ENCODE peak calls at places on chromosomes 3 and 15, in nine cellular contexts. G is HepG2; O is cardiac muscle cell; E is heart left ventricle; B is mesendoderm; M is effector memory CD4-positive, alpha-beta T cell; R is CD8-positive, alpha-beta memory T cell; X is GM23248; Q is heart right ventricle. F is an unnamed sample. For H3K4me1, the result is how much of the 10 kb centered on the place peaks cover.

GRCh38 chr15:31272558-31273257 is 53.9 kb upstream of the KLF13 start:
- DNase-seq in G (no peak), O (no peak), E (no peak), B (no peak), M (no peak), R (no peak), X (no peak), Q (peak), F (peak)

GRCh38 chr3:33883538-33884203 is 85.2 kb downstream of the PDCD6IP start:
- DNase-seq in G (peak), O (peak), E (no peak), B (peak), M (no peak), R (no peak), X (peak), Q (peak), F (peak)

GRCh38 chr15:31486506-31486905 is 159.9 kb downstream of the KLF13 start:
- DNase-seq in G (no peak), O (no peak), E (no peak), B (no peak), M (no peak), R (no peak), X (no peak), Q (no peak), F (no peak)

GRCh38 chr15:65376767-65377104 is 1.1 kb downstream of the IGDCC3 start:
- DNase-seq in G (no peak), O (peak), E (no peak), B (peak), M (no peak), R (no peak), X (peak), Q (no peak), F (no peak)

GRCh38 chr3:5565026-5565425 is 377.5 kb downstream of the EDEM1 start:
- DNase-seq in G (no peak), O (no peak), E (no peak), B (peak), M (no peak), R (no peak), X (no peak), Q (no peak), F (no peak)

GRCh38 chr3:141538568-141538967 is 51.7 kb downstream of the RASA2 start:
- DNase-seq in G (no peak), O (no peak), E (no peak), B (no peak), M (no peak), R (no peak), X (peak), Q (no peak), F (no peak)

GRCh38 chr3:128385080-128385832 is 81.4 kb downstream of the DNAJB8 start:
- DNase-seq in G (peak), O (no peak), E (peak), B (no peak), M (no peak), R (no peak), X (peak), Q (peak), F (no peak)

GRCh38 chr15:31273258-31273941 is 53.2 kb upstream of the KLF13 start:
- DNase-seq in G (no peak), O (no peak), E (no peak), B (no peak), M (no peak), R (no peak), X (no peak), Q (peak), F (no peak)

GRCh38 chr3:10459954-10460754 is 45.2 kb downstream of the ATP2B2 start:
- DNase-seq in G (peak), O (peak), E (no peak), B (peak), M (no peak), R (peak), X (peak), Q (peak), F (peak)

GRCh38 chr3:153026026-153026425 is 136.0 kb upstream of the RAP2B start:
- DNase-seq in G (peak), O (peak), E (no peak), B (peak), M (no peak), R (no peak), X (peak), Q (no peak), F (peak)

GRCh38 chr3:7565574-7565973 is 704.7 kb downstream of the GRM7 start:
- DNase-seq in G (no peak), O (no peak), E (no peak), B (no peak), M (no peak), R (no peak), X (no peak), Q (no peak), F (no peak)

DNA sequence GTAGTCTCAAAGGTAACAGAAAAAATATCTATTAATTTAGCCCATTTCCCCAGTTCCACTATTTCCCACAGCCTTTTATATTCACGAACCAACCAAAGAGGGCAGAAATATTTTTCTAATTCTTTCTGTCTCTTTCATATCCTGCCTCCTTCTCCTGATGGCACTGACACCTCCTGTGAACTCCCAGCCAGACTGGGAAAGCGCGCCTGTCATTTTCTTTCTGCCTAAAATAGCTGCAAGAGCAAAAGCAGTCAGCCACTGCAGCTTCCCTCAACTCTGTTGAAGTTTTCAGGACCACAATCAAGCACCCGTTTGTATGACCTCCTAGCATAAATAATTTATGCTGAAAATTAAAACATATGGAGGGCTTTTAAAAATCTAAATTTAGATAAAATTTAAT is 188.0 kb downstream of the OSBPL10 start:
- DNase-seq in G (no peak), O (peak), E (no peak), B (no peak), M (no peak), R (no peak), X (no peak), Q (peak), F (no peak)
- H3K27ac ChIP-seq in G (no peak), O (peak), E (no peak), B (no peak), M (no peak), R (no peak), X (no peak), Q (no peak), F (no peak)

GRCh38 chr15:38128389-38128788 is 124.2 kb upstream of the SPRED1 start:
- DNase-seq in G (no peak), O (no peak), E (no peak), B (no peak), M (no peak), R (no peak), X (peak), Q (no peak), F (no peak)
- H3K4me3 ChIP-seq in G (no peak), O (no peak), E (no peak), B (no peak), M (no peak), R (no peak), X (peak), Q (no peak), F (no peak)

GRCh38 chr3:4511491-4512251 is 18.5 kb downstream of the ITPR1 start:
- DNase-seq in G (no peak), O (no peak), E (no peak), B (no peak), M (no peak), R (no peak), X (no peak), Q (no peak), F (no peak)
- H3K4me1 ChIP-seq in G (half or more), O (under half), E (half or more), B (under half), M (under half), R (under half), X (under half), Q (under half), F (under half)

DNA sequence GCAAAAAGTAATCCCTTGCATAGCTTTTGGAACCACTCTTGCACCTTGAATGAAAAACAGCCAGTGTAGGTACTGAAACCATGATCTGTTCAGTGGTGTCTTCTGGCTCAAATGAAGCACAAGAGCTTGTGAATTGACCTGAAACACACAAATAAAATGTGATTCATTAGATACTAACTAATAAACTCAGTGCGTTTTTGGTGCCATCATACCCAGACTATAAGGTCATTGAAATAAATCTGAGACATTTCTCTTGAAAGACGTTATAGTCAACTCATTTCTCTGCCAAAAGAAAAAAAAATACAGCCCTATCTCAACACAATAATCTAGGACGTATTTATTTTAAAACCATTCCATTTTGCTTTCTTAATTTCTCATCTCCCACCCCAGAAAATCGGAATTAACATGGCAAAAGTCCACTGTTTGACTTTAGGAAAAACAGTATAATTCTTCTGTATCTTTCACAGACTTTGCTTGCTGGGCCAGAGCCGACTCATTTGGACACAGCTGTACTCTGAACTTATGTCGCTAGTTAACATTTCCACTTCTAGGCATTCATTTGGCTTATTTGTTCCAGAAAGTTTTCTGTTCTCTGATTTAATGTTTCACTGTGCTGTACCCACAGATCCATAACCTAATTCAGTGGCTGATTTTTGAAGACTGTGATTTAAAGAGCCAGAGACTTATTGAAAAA is 284.9 kb upstream of the TBL1XR1 start:
- DNase-seq in G (no peak), O (no peak), E (no peak), B (no peak), M (no peak), R (no peak), X (peak), Q (no peak), F (no peak)
- H3K27ac ChIP-seq in G (no peak), O (no peak), E (no peak), B (no peak), M (no peak), R (no peak), X (no peak), Q (no peak), F (no peak)

DNA sequence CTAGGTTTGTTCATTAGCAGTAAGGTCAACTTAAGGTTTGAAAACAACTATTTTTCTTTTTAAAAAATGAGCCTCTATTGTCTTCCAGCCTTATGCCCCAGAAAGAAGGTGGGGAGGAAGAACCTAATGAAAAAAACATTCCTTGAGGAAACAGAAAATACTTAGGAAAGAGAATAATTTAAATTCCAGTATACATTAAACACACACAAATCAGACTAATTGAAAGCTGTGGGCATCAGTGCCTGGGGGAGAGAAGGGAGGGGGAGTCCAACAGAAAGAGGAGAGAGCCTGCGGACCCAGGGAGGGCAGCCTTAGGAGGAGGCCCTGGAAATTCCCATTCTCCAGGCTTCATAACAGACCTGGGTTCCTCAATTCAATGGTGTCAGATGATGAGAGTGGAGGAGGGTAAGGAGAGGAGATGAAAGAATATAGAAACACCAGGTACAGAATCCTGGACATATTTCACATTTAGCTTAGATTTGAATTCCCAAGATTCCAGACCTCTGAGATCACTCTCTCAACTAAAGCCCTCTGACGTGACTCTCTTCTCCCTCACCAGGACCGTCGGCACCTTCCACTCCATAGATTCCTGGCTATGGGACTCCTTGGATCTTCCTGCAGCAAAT is 320.5 kb upstream of the UMPS start:
- DNase-seq in G (no peak), O (peak), E (no peak), B (peak), M (no peak), R (no peak), X (peak), Q (no peak), F (no peak)
- H3K4me3 ChIP-seq in G (no peak), O (no peak), E (no peak), B (no peak), M (no peak), R (no peak), X (no peak), Q (no peak), F (no peak)

F was measured in small intestine.